ENCODE peak calls at places on chromosomes 7 and 10, in nine cellular contexts. D is T-helper 2 cell, P is cardiac muscle cell, H is AG08396, W is ACHN, J is body of pancreas, Z is aorta, L is A549, G is iPS-NIHi11. I is an unnamed sample.

GRCh38 chr10:43943825-43944360 is 295.2 kb upstream of the ZNF32 start:
- DNase-seq in G (no peak), D (no peak), L (no peak), J (no peak), H (no peak), W (no peak), P (no peak), Z (no peak), I (no peak)

GRCh38 chr10:101258179-101258885 is 29.1 kb upstream of the LBX1 start:
- DNase-seq in H (no peak), P (no peak), G (peak), Z (no peak), L (peak), W (no peak), J (no peak), D (no peak), I (no peak)

GRCh38 chr10:86756511-86757109 is at the start of gene BMPR1A:
- DNase-seq in W (peak), D (no peak), Z (peak), G (peak), H (peak), J (peak), L (peak), P (peak), I (no peak)

GRCh38 chr10:62244088-62244487 is 24.6 kb downstream of the RTKN2 start:
- DNase-seq in G (no peak), W (no peak), P (no peak), H (no peak), D (no peak), L (no peak), J (no peak), Z (no peak), I (no peak)

GRCh38 chr10:13649844-13650520 is 63.2 kb downstream of the PRPF18 start:
- DNase-seq in D (no peak), P (no peak), L (no peak), W (no peak), G (no peak), Z (no peak), J (no peak), H (no peak), I (no peak)

GRCh38 chr7:121278120-121279021 is 50.4 kb upstream of the WNT16 start:
- DNase-seq in G (no peak), W (peak), L (no peak), P (no peak), Z (no peak), J (no peak), H (peak), D (no peak), I (peak)

GRCh38 chr10:111944331-111944730 is 239.2 kb downstream of the GPAM start:
- DNase-seq in P (no peak), J (no peak), W (no peak), H (no peak), L (no peak), D (no peak), Z (no peak), G (peak), I (no peak)

GRCh38 chr10:15211464-15211979 is 43.0 kb upstream of the NMT2 start:
- DNase-seq in H (peak), W (no peak), G (no peak), J (no peak), L (no peak), D (no peak), Z (no peak), P (no peak), I (no peak)